ENCODE peak calls at places on chromosome 13, in five cellular contexts. One of them, this sample, is unnamed. For H3K4me1, the result is how much of the 10 kb centered on the place peaks cover.

GRCh38 chr13:37534181-37534580 is 64.4 kb downstream of the POSTN start:
- DNase-seq in transverse colon: no peak
- DNase-seq in tibial nerve: no peak
- DNase-seq in suprapubic skin: no peak
- DNase-seq in sigmoid colon: no peak
- DNase-seq in this sample: no peak

GRCh38 chr13:48400820-48401219 is 12.1 kb downstream of the LPAR6 start:
- DNase-seq in transverse colon: no peak
- DNase-seq in tibial nerve: no peak
- DNase-seq in suprapubic skin: no peak
- DNase-seq in sigmoid colon: no peak
- DNase-seq in this sample: no peak

GRCh38 chr13:60448907-60449510 is 52.0 kb downstream of the TDRD3 start:
- DNase-seq in transverse colon: no peak
- DNase-seq in tibial nerve: no peak
- DNase-seq in suprapubic skin: no peak
- DNase-seq in sigmoid colon: no peak
- DNase-seq in this sample: no peak

GRCh38 chr13:78603240-78603947 is at the start of gene POU4F1:
- DNase-seq in transverse colon: peak
- DNase-seq in tibial nerve: no peak
- DNase-seq in suprapubic skin: no peak
- DNase-seq in sigmoid colon: no peak
- DNase-seq in this sample: no peak

GRCh38 chr13:32734511-32734910 is 148.3 kb downstream of the PDS5B start:
- DNase-seq in transverse colon: no peak
- DNase-seq in tibial nerve: no peak
- DNase-seq in suprapubic skin: no peak
- DNase-seq in sigmoid colon: no peak
- DNase-seq in this sample: no peak

GRCh38 chr13:62931901-62932883 is 1516.5 kb upstream of the PCDH20 start:
- DNase-seq in transverse colon: no peak
- DNase-seq in tibial nerve: no peak
- DNase-seq in suprapubic skin: no peak
- DNase-seq in sigmoid colon: no peak
- DNase-seq in this sample: no peak

GRCh38 chr13:42553098-42554046 is 20.6 kb upstream of the TNFSF11 start:
- DNase-seq in transverse colon: no peak
- DNase-seq in tibial nerve: no peak
- DNase-seq in suprapubic skin: no peak
- DNase-seq in sigmoid colon: no peak
- DNase-seq in this sample: no peak

GRCh38 chr13:92900455-92900854 is 326.2 kb upstream of the GPC6 start:
- DNase-seq in transverse colon: no peak
- DNase-seq in tibial nerve: no peak
- DNase-seq in suprapubic skin: no peak
- DNase-seq in sigmoid colon: no peak
- DNase-seq in this sample: no peak

GRCh38 chr13:79628463-79628862 is 147.5 kb downstream of the NDFIP2 start:
- DNase-seq in transverse colon: no peak
- DNase-seq in tibial nerve: no peak
- DNase-seq in suprapubic skin: no peak
- DNase-seq in sigmoid colon: no peak
- DNase-seq in this sample: no peak

GRCh38 chr13:106882222-106882621 is 314.3 kb upstream of the ARGLU1 start:
- DNase-seq in transverse colon: no peak
- DNase-seq in tibial nerve: no peak
- DNase-seq in suprapubic skin: no peak
- DNase-seq in sigmoid colon: no peak
- DNase-seq in this sample: no peak

GRCh38 chr13:31765441-31765840 is 26.1 kb downstream of the RXFP2 start:
- DNase-seq in transverse colon: no peak
- DNase-seq in tibial nerve: no peak
- DNase-seq in suprapubic skin: no peak
- DNase-seq in sigmoid colon: no peak
- DNase-seq in this sample: no peak

GRCh38 chr13:53200498-53201453 is 172.2 kb downstream of the OLFM4 start:
- DNase-seq in transverse colon: peak
- DNase-seq in tibial nerve: no peak
- DNase-seq in suprapubic skin: no peak
- DNase-seq in sigmoid colon: peak
- DNase-seq in this sample: peak

GRCh38 chr13:100809856-100810255 is 135.3 kb upstream of the TMTC4 start:
- DNase-seq in transverse colon: no peak
- DNase-seq in tibial nerve: no peak
- DNase-seq in suprapubic skin: no peak
- DNase-seq in sigmoid colon: no peak
- DNase-seq in this sample: no peak

GRCh38 chr13:24221007-24221406 is 60.5 kb downstream of the SPATA13 start:
- DNase-seq in transverse colon: no peak
- DNase-seq in tibial nerve: no peak
- DNase-seq in suprapubic skin: no peak
- DNase-seq in sigmoid colon: no peak
- DNase-seq in this sample: no peak

GRCh38 chr13:34627905-34628682 is 314.0 kb upstream of the NBEA start:
- DNase-seq in transverse colon: no peak
- DNase-seq in tibial nerve: no peak
- DNase-seq in suprapubic skin: no peak
- DNase-seq in sigmoid colon: no peak
- DNase-seq in this sample: no peak

GRCh38 chr13:81745391-81745790 is 1404.5 kb upstream of the SPRY2 start:
- DNase-seq in transverse colon: no peak
- DNase-seq in tibial nerve: no peak
- DNase-seq in suprapubic skin: no peak
- DNase-seq in sigmoid colon: no peak
- DNase-seq in this sample: no peak

GRCh38 chr13:41456768-41457588 is at the start of gene RGCC:
- DNase-seq in transverse colon: peak
- DNase-seq in tibial nerve: peak
- DNase-seq in suprapubic skin: peak
- DNase-seq in sigmoid colon: peak
- DNase-seq in this sample: no peak

GRCh38 chr13:36352350-36352749 is 6.2 kb upstream of the SPART start:
- DNase-seq in transverse colon: no peak
- DNase-seq in tibial nerve: no peak
- DNase-seq in suprapubic skin: no peak
- DNase-seq in sigmoid colon: no peak
- DNase-seq in this sample: no peak

GRCh38 chr13:109665211-109665610 is 121.2 kb downstream of the IRS2 start:
- DNase-seq in transverse colon: no peak
- DNase-seq in tibial nerve: no peak
- DNase-seq in suprapubic skin: no peak
- DNase-seq in sigmoid colon: no peak
- DNase-seq in this sample: no peak

GRCh38 chr13:94143624-94144350 is 335.7 kb downstream of the DCT start:
- DNase-seq in transverse colon: no peak
- DNase-seq in tibial nerve: no peak
- DNase-seq in suprapubic skin: no peak
- DNase-seq in sigmoid colon: no peak
- DNase-seq in this sample: no peak

GRCh38 chr13:32829676-32830091 is 186.5 kb upstream of the KL start:
- DNase-seq in transverse colon: no peak
- DNase-seq in tibial nerve: no peak
- DNase-seq in suprapubic skin: no peak
- DNase-seq in sigmoid colon: no peak
- DNase-seq in this sample: no peak

GRCh38 chr13:24271611-24272451 is 37.5 kb upstream of the C1QTNF9 start:
- DNase-seq in transverse colon: peak
- DNase-seq in tibial nerve: no peak
- DNase-seq in suprapubic skin: no peak
- DNase-seq in sigmoid colon: peak
- DNase-seq in this sample: peak

GRCh38 chr13:67217914-67218313 is 12.2 kb downstream of the PCDH9 start:
- DNase-seq in transverse colon: no peak
- DNase-seq in tibial nerve: no peak
- DNase-seq in suprapubic skin: no peak
- DNase-seq in sigmoid colon: no peak
- DNase-seq in this sample: no peak

GRCh38 chr13:85148009-85148408 is 651.2 kb downstream of the SLITRK6 start:
- DNase-seq in transverse colon: no peak
- DNase-seq in tibial nerve: no peak
- DNase-seq in suprapubic skin: no peak
- DNase-seq in sigmoid colon: no peak
- DNase-seq in this sample: no peak

GRCh38 chr13:60261432-60262351 is 98.0 kb upstream of the DIAPH3 start:
- DNase-seq in transverse colon: no peak
- DNase-seq in tibial nerve: no peak
- DNase-seq in suprapubic skin: no peak
- DNase-seq in sigmoid colon: no peak
- DNase-seq in this sample: no peak

GRCh38 chr13:26914624-26915023 is 154.0 kb upstream of the GPR12 start:
- DNase-seq in transverse colon: no peak
- DNase-seq in tibial nerve: no peak
- DNase-seq in suprapubic skin: peak
- DNase-seq in sigmoid colon: no peak
- DNase-seq in this sample: no peak

GRCh38 chr13:64429691-64430090 is 2800.4 kb downstream of the PCDH9 start:
- DNase-seq in transverse colon: no peak
- DNase-seq in tibial nerve: no peak
- DNase-seq in suprapubic skin: no peak
- DNase-seq in sigmoid colon: no peak
- DNase-seq in this sample: no peak

GRCh38 chr13:88085036-88085435 is 413.9 kb downstream of the SLITRK5 start:
- DNase-seq in transverse colon: no peak
- DNase-seq in tibial nerve: no peak
- DNase-seq in suprapubic skin: no peak
- DNase-seq in sigmoid colon: no peak
- DNase-seq in this sample: no peak

GRCh38 chr13:88086577-88086976 is 415.4 kb downstream of the SLITRK5 start:
- DNase-seq in transverse colon: no peak
- DNase-seq in tibial nerve: no peak
- DNase-seq in suprapubic skin: no peak
- DNase-seq in sigmoid colon: no peak
- DNase-seq in this sample: no peak
- TF ChIP-seq EP300 in transverse colon: no peak
- TF ChIP-seq EP300 in tibial nerve: no peak
- TF ChIP-seq EP300 in suprapubic skin: no peak
- TF ChIP-seq EP300 in sigmoid colon: no peak
- TF ChIP-seq EP300 in this sample: no peak

DNA sequence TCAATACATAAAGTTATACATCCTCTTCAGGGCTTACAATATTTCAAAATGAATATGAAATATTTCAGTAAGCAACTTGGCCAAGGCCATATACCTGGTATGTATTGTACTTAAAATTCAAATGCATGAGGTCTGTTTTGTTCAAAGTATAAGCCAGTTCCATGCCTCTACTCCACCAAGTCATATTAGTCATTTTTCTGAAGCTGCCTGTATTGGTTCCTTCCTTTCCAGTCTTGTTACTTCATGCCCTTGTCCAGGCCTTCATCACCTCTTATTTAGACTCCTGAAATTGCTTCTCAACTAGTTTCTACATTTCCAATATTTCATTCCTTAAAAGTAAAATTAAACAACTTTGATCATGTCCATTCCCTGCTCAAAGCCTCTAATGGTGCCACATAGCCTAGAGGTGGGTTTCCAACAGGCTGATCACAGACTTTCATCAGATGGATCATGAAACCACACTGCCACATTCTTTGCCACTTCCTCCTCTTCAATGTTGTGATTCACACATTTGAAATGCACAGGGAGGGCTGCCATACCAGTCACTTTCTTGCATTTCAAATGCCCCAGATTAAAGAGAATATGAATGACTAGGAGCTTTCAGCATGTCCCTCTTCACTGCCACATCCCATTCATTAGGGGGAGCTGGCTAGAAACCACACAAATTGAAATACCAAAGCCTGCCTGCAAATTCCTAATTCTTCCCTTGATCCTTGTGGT is 424.1 kb upstream of the DACH1 start:
- DNase-seq in transverse colon: no peak
- DNase-seq in tibial nerve: no peak
- DNase-seq in suprapubic skin: no peak
- DNase-seq in sigmoid colon: no peak
- DNase-seq in this sample: no peak
- TF ChIP-seq POLR2A in transverse colon: no peak
- TF ChIP-seq POLR2A in tibial nerve: no peak
- TF ChIP-seq POLR2A in suprapubic skin: no peak
- TF ChIP-seq POLR2A in sigmoid colon: no peak
- TF ChIP-seq POLR2A in this sample: no peak

DNA sequence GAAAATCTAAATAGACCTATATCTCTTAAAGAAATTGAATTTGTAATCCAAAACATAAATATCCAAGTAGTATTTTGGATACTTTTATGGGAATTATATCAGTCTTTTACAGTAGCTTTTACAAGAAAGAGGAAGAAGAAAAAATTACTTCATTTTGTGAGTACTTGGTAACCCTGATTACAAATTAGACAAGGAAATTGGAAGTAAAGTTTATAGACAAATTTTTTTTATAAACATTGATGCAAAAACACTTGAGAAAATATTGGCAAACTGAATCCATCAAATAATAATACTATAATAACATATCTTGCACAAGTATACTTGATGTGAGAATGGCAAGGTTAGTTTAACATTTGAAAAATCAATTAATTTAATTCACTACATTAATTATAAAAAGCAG is 954.1 kb upstream of the MIR17HG start:
- DNase-seq in transverse colon: no peak
- DNase-seq in tibial nerve: no peak
- DNase-seq in suprapubic skin: no peak
- DNase-seq in sigmoid colon: no peak
- DNase-seq in this sample: no peak
- H3K4me1 ChIP-seq in transverse colon: under half
- H3K4me1 ChIP-seq in tibial nerve: under half
- H3K4me1 ChIP-seq in suprapubic skin: under half
- H3K4me1 ChIP-seq in sigmoid colon: under half
- H3K4me1 ChIP-seq in this sample: under half

GRCh38 chr13:99103536-99103935 is 97.1 kb upstream of the UBAC2 start:
- DNase-seq in transverse colon: no peak
- DNase-seq in tibial nerve: no peak
- DNase-seq in suprapubic skin: no peak
- DNase-seq in sigmoid colon: no peak
- DNase-seq in this sample: no peak
- TF ChIP-seq EP300 in transverse colon: no peak
- TF ChIP-seq EP300 in tibial nerve: no peak
- TF ChIP-seq EP300 in suprapubic skin: no peak
- TF ChIP-seq EP300 in sigmoid colon: no peak
- TF ChIP-seq EP300 in this sample: no peak

DNA sequence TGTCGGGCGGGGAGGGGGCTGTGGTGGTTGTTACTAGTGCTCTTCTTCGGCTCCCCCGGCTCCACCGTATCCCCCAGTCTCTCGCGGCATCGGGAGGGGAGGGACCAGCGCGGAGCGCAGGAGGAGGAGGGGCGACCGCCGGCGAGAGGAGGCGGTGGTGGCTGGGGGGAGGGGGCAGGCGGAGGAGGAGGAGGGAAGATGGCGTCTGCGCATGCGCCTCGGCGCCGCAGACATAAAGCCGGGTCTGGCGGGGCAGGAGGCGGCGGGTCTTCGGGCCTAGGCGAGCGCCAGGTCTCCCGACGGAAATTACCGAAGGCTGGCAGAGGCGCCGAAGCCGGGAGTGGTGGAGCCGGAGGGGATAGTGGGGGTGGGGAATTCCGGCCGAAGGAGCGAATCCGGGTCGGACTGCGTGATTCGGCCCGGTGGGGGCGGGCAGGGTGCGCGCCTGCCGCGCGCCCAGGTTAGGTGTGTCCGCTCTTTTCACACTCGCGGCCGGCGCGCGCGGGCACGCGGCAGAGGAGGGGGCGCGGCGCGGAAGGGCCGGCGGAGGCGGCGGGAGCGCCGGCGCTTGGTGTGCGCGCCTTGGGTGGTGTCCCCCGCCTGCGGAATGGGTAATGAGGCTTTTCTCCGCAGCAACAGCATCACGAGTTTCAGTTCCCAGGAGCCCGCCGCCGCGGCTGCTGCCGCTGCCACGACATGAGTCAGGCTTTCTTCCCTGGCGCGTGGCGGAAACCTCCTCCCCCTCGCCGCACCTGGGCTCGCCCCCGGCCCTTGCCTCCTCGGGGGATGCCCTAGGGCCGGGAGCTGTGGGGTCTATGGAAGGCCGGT is 1.3 kb upstream of the TSC22D1 start:
- DNase-seq in transverse colon: peak
- DNase-seq in tibial nerve: peak
- DNase-seq in suprapubic skin: peak
- DNase-seq in sigmoid colon: peak
- DNase-seq in this sample: peak
- TF ChIP-seq POLR2A in transverse colon: peak
- TF ChIP-seq POLR2A in tibial nerve: peak
- TF ChIP-seq POLR2A in suprapubic skin: no peak
- TF ChIP-seq POLR2A in sigmoid colon: peak
- TF ChIP-seq POLR2A in this sample: peak

This sample was measured in ovary.